ENCODE peak calls at places on chromosomes 12 and 14, in seven cellular contexts. T is midbrain, Y is NCI-H146, O is adrenal gland, Q is Right ventricle myocardium superior, G is ovary, V is iris pigment epithelial cell. U is an unnamed sample.

GRCh38 chr14:101917413-101918124 is 46.8 kb upstream of the DYNC1H1 start:
- DNase-seq in T (no peak), O (peak), Y (no peak), Q (no peak), G (no peak), V (no peak), U (no peak)

GRCh38 chr12:68559984-68560822 is 50.5 kb upstream of the RAP1B start:
- DNase-seq in V (peak), Q (peak), T (no peak), G (no peak), O (peak), Y (no peak), U (no peak)

GRCh38 chr14:53609009-53609408 is 347.6 kb downstream of the BMP4 start:
- DNase-seq in G (no peak), V (no peak), T (no peak), Q (no peak), O (no peak), Y (no peak), U (no peak)

GRCh38 chr14:101243587-101244338 is 317.5 kb upstream of the DIO3 start:
- DNase-seq in Y (no peak), O (no peak), G (no peak), T (no peak), V (no peak), Q (no peak), U (no peak)

GRCh38 chr12:76639646-76640045 is 80.1 kb upstream of the OSBPL8 start:
- DNase-seq in Y (no peak), O (no peak), G (no peak), T (no peak), Q (no peak), V (no peak), U (no peak)

GRCh38 chr14:22538671-22539228 is 50.3 kb downstream of the DAD1 start:
- DNase-seq in G (no peak), T (no peak), Q (no peak), Y (no peak), O (no peak), V (peak), U (no peak)

GRCh38 chr14:72476657-72477499 is 417.0 kb downstream of the DPF3 start:
- DNase-seq in O (no peak), Y (no peak), Q (peak), T (no peak), V (peak), G (no peak), U (no peak)

GRCh38 chr12:93191956-93192355 is 185.8 kb upstream of the NUDT4 start:
- DNase-seq in Y (no peak), Q (no peak), V (peak), G (no peak), O (peak), T (peak), U (no peak)

GRCh38 chr14:103157969-103158368 is 34.7 kb downstream of the TNFAIP2 start:
- DNase-seq in Q (no peak), O (no peak), V (no peak), Y (no peak), T (no peak), G (no peak), U (no peak)

GRCh38 chr12:124767075-124767821 is 96.4 kb downstream of the SCARB1 start:
- DNase-seq in Q (peak), O (peak), V (peak), Y (peak), G (peak), T (peak), U (peak)

GRCh38 chr12:39467432-39467870 is 24.5 kb upstream of the KIF21A start:
- DNase-seq in V (peak), O (no peak), Q (no peak), T (no peak), Y (no peak), G (no peak), U (no peak)

GRCh38 chr14:67251573-67252226 is 10.5 kb downstream of the PALS1 start:
- DNase-seq in Q (no peak), Y (no peak), O (no peak), G (no peak), T (no peak), V (peak), U (no peak)

GRCh38 chr12:63098851-63099250 is 52.1 kb downstream of the AVPR1A start:
- DNase-seq in Y (peak), O (no peak), T (no peak), G (no peak), Q (no peak), V (no peak), U (no peak)

GRCh38 chr14:33259764-33260163 is 321.1 kb downstream of the NPAS3 start:
- DNase-seq in Y (no peak), T (no peak), O (no peak), Q (no peak), V (no peak), G (no peak), U (no peak)

GRCh38 chr14:24241829-24242443 is 487 bp downstream of the TINF2 start:
- DNase-seq in G (peak), V (peak), Y (peak), O (peak), Q (peak), T (peak), U (peak)

GRCh38 chr14:67331368-67332125 is 28.1 kb downstream of the ATP6V1D start:
- DNase-seq in Y (no peak), Q (no peak), T (no peak), G (no peak), V (peak), O (no peak), U (no peak)

GRCh38 chr14:92556255-92556741 is 42.7 kb downstream of the RIN3 start:
- DNase-seq in O (no peak), Y (no peak), T (no peak), Q (no peak), V (peak), G (no peak), U (no peak)

GRCh38 chr12:52849511-52849910 is 717 bp upstream of the KRT78 start:
- DNase-seq in G (no peak), Y (no peak), V (no peak), Q (no peak), O (no peak), T (no peak), U (no peak)

GRCh38 chr12:104555650-104556049 is 98.9 kb downstream of the CHST11 start:
- DNase-seq in V (no peak), Y (peak), G (no peak), T (no peak), Q (no peak), O (no peak), U (no peak)

GRCh38 chr14:61444215-61444768 is 122.9 kb downstream of the PRKCH start:
- DNase-seq in G (no peak), T (no peak), Q (no peak), O (no peak), Y (no peak), V (no peak), U (no peak)

GRCh38 chr12:132194556-132194955 is 50.3 kb downstream of the NOC4L start:
- DNase-seq in G (no peak), Q (no peak), O (no peak), V (no peak), Y (no peak), T (no peak), U (no peak)

GRCh38 chr12:121776190-121777098 is 17.0 kb downstream of the RHOF start:
- DNase-seq in Q (peak), G (peak), Y (peak), V (peak), O (peak), T (peak), U (peak)

GRCh38 chr14:94109915-94110250 is 653 bp upstream of the IFI27 start:
- DNase-seq in Q (no peak), G (no peak), Y (no peak), O (no peak), V (no peak), T (no peak), U (no peak)

GRCh38 chr14:76918176-76918750 is 92.1 kb downstream of the LRRC74A start:
- DNase-seq in O (peak), Y (no peak), Q (peak), G (peak), T (peak), V (peak), U (peak)

GRCh38 chr12:1800646-1801284 is 19.6 kb upstream of the LRTM2 start:
- DNase-seq in G (no peak), O (peak), Q (no peak), Y (peak), V (peak), T (peak), U (no peak)

GRCh38 chr14:68104518-68104917 is 284.9 kb downstream of the RAD51B start:
- DNase-seq in Q (no peak), Y (no peak), V (peak), T (no peak), O (no peak), G (no peak), U (no peak)

GRCh38 chr14:92472860-92473259 is 40.7 kb upstream of the RIN3 start:
- DNase-seq in Q (no peak), Y (no peak), V (no peak), O (no peak), G (no peak), T (no peak), U (no peak)

GRCh38 chr12:116592731-116593130 is 33.5 kb downstream of the MAP1LC3B2 start:
- DNase-seq in Y (no peak), O (no peak), G (no peak), V (peak), Q (peak), T (no peak), U (no peak)

GRCh38 chr12:40552868-40553267 is 139.4 kb upstream of the CNTN1 start:
- DNase-seq in T (no peak), Q (no peak), V (peak), O (no peak), Y (no peak), G (no peak), U (no peak)

GRCh38 chr12:6551496-6552139 is 4.2 kb downstream of the IFFO1 start:
- DNase-seq in Y (no peak), V (peak), T (no peak), Q (peak), O (no peak), G (no peak), U (no peak)

GRCh38 chr12:50647031-50647430 is 116.9 kb upstream of the ATF1 start:
- DNase-seq in T (no peak), G (no peak), V (no peak), Q (no peak), O (no peak), Y (no peak), U (no peak)

GRCh38 chr12:111444314-111444705 is 38.6 kb downstream of the SH2B3 start:
- DNase-seq in V (no peak), T (no peak), Y (no peak), Q (no peak), O (peak), G (no peak), U (no peak)

GRCh38 chr14:33943081-33943480 is 7.8 kb downstream of the EGLN3 start:
- DNase-seq in T (peak), G (no peak), Q (no peak), Y (peak), V (no peak), O (no peak), U (peak)

U was measured in pancreas.